ENCODE peak calls at places on chromosome 11, in five cellular contexts. M is COR-L47, L is GM18507, C is HuH-7, I is left kidney. Q is an unnamed sample.

GRCh38 chr11:116193321-116194114 is 579.3 kb downstream of the BUD13 start:
- DNase-seq in M (peak; percentile 39), L (no peak), C (no peak), I (peak; percentile 97), Q (no peak)

GRCh38 chr11:35682230-35683195 is 19.9 kb downstream of the TRIM44 start:
- DNase-seq in M (peak; percentile 56), L (no peak), C (no peak), I (peak; percentile 73), Q (no peak)

GRCh38 chr11:120858740-120859139 is 165.2 kb upstream of the TBCEL start:
- DNase-seq in M (no peak), L (no peak), C (no peak), I (no peak), Q (no peak)

GRCh38 chr11:66366844-66367477 is 4.6 kb downstream of the SLC29A2 start:
- DNase-seq in M (no peak), L (no peak), C (peak; percentile 44), I (no peak), Q (no peak)

GRCh38 chr11:125990244-125990643 is 44.4 kb downstream of the VSIG10L2 start:
- DNase-seq in M (no peak), L (no peak), C (no peak), I (peak; percentile 39), Q (no peak)

GRCh38 chr11:93741882-93742226 is 382 bp downstream of the C11orf54 start:
- DNase-seq in M (peak; percentile 6), L (no peak), C (peak; percentile 71), I (peak; percentile 83), Q (no peak)

GRCh38 chr11:2772544-2773031 is 72.8 kb upstream of the KCNQ1OT1 start:
- DNase-seq in M (no peak), L (no peak), C (no peak), I (no peak), Q (no peak)

GRCh38 chr11:3886985-3887384 is 31.5 kb downstream of the STIM1 start:
- DNase-seq in M (no peak), L (no peak), C (peak; percentile 48), I (no peak), Q (no peak)

GRCh38 chr11:91998466-91998865 is 226.2 kb upstream of the FAT3 start:
- DNase-seq in M (peak; percentile 75), L (no peak), C (no peak), I (no peak), Q (no peak)

GRCh38 chr11:68380786-68381622 is 68.6 kb downstream of the LRP5 start:
- DNase-seq in M (no peak), L (no peak), C (no peak), I (peak; percentile 70), Q (no peak)

GRCh38 chr11:78715639-78716311 is 141.1 kb upstream of the NARS2 start:
- DNase-seq in M (peak; percentile 80), L (peak; percentile 17), C (peak; percentile 42), I (peak; percentile 88), Q (peak; percentile 3)